ENCODE peak calls at places on chromosome 2, in eight cellular contexts. V is activated T-cell treated with anti-CD3 and anti-CD28 coated beads, Interleukin-2, amount 50 U/mL, for 72 hours; Z is NCI-H146; Y is fibroblast of the aortic adventitia; Q is EL; B is SW 1271; G is lower lobe of right lung; S is AG08396. I is an unnamed sample.

GRCh38 chr2:19667536-19667949 is 234.2 kb downstream of the TTC32 start:
- DNase-seq in Z (peak; percentile 12), Q (no peak), Y (no peak), S (no peak), V (no peak), B (no peak), G (no peak), I (no peak)

GRCh38 chr2:80222644-80223043 is 81.9 kb downstream of the LRRTM1 start:
- DNase-seq in Y (no peak), S (no peak), G (no peak), B (no peak), V (no peak), Q (no peak), Z (no peak), I (no peak)

GRCh38 chr2:6927186-6927585 is 10.0 kb downstream of the RNF144A start:
- DNase-seq in G (no peak), S (no peak), Q (no peak), V (no peak), Z (no peak), B (no peak), Y (peak; percentile 11), I (no peak)

GRCh38 chr2:84919885-84920580 is 14.6 kb downstream of the TMSB10 start:
- DNase-seq in S (peak; percentile 84), Q (peak; percentile 96), G (no peak), Y (peak; percentile 98), V (peak; percentile 71), Z (peak; percentile 23), B (peak; percentile 95), I (no peak)

GRCh38 chr2:188576657-188577056 is 285.0 kb downstream of the GULP1 start:
- DNase-seq in Q (no peak), V (no peak), B (no peak), Y (peak; percentile 69), G (no peak), S (no peak), Z (no peak), I (no peak)

GRCh38 chr2:137659616-137660015 is 304.7 kb upstream of the HNMT start:
- DNase-seq in Z (peak; percentile 23), Q (peak; percentile 2), S (no peak), G (no peak), V (no peak), B (no peak), Y (no peak), I (peak; percentile 7)

GRCh38 chr2:191030521-191031154 is 16.7 kb upstream of the STAT1 start:
- DNase-seq in Q (peak; percentile 43), G (no peak), Z (peak; percentile 44), V (peak; percentile 54), Y (peak; percentile 69), B (peak; percentile 43), S (peak; percentile 34), I (no peak)

GRCh38 chr2:189008555-189009312 is 34.6 kb downstream of the COL3A1 start:
- DNase-seq in S (no peak), Z (peak; percentile 76), Y (no peak), B (no peak), Q (no peak), G (no peak), V (no peak), I (no peak)

I was measured in NCI-H1417 treated with DMSO at 0.1 percent for 48 hours.